ENCODE peak calls at places on chromosomes 4 and X, in four cellular contexts. X is OCI-LY7, A is endodermal cell, D is fibroblast of lung. V is an unnamed sample. For H3K4me1 and H3K9me3, the result is how much of the 10 kb centered on the place peaks cover.

GRCh38 chr4:48490680-48491513 is 845 bp downstream of the ZAR1 start:
- DNase-seq in X (no peak), A (peak), D (no peak), V (no peak)

GRCh38 chr4:175874290-175874689 is 62.2 kb upstream of the GPM6A start:
- DNase-seq in X (peak), A (no peak), D (no peak), V (no peak)

GRCh38 chr4:30116401-30116800 is 603.8 kb upstream of the PCDH7 start:
- DNase-seq in X (no peak), A (no peak), D (no peak), V (no peak)

GRCh38 chr4:13601060-13601459 is 26.5 kb downstream of the BOD1L1 start:
- DNase-seq in X (peak), A (no peak), D (no peak), V (no peak)

GRCh38 chr4:20074450-20074849 is 177.3 kb upstream of the SLIT2 start:
- DNase-seq in X (no peak), A (no peak), D (no peak), V (no peak)

GRCh38 chrX:30881390-30881789 is 7.7 kb downstream of the TAB3 start:
- DNase-seq in X (no peak), A (no peak), D (no peak), V (no peak)

GRCh38 chr4:740656-741282 is 35.1 kb downstream of the PCGF3 start:
- DNase-seq in X (no peak), A (no peak), D (no peak), V (no peak)

GRCh38 chr4:17762705-17763104 is 18.7 kb downstream of the FAM184B start:
- DNase-seq in X (peak), A (no peak), D (peak), V (no peak)

GRCh38 chr4:99655315-99656081 is 2.1 kb downstream of the C4orf54 start:
- DNase-seq in X (no peak), A (no peak), D (peak), V (peak)

GRCh38 chr4:173091362-173091761 is 77.2 kb upstream of the GALNT7 start:
- DNase-seq in X (no peak), A (no peak), D (no peak), V (no peak)

GRCh38 chr4:6022607-6023288 is 4.5 kb upstream of the C4orf50 start:
- DNase-seq in X (no peak), A (no peak), D (no peak), V (no peak)

GRCh38 chr4:45437381-45437780 is 686.5 kb downstream of the GABRG1 start:
- DNase-seq in X (no peak), A (no peak), D (no peak), V (no peak)

GRCh38 chrX:131067846-131068745 is 9.9 kb downstream of the ARHGAP36 start:
- DNase-seq in X (no peak), A (peak), D (no peak), V (no peak)

GRCh38 chrX:101931104-101931493 is 728 bp downstream of the ZMAT1 start:
- DNase-seq in X (no peak), A (no peak), D (no peak), V (no peak)

GRCh38 chrX:10106801-10107200 is 50.0 kb upstream of the CLCN4 start:
- DNase-seq in X (peak), A (no peak), D (no peak), V (no peak)

GRCh38 chr4:2837904-2838496 is 5.6 kb upstream of the ADD1 start:
- DNase-seq in X (peak), A (peak), D (peak), V (no peak)

GRCh38 chr4:87038837-87039715 is 104.3 kb downstream of the AFF1 start:
- DNase-seq in X (no peak), A (peak), D (peak), V (peak)

GRCh38 chr4:176238819-176239218 is 30.2 kb downstream of the ASB5 start:
- DNase-seq in X (no peak), A (no peak), D (no peak), V (peak)

GRCh38 chr4:7094931-7095330 is 27.1 kb upstream of the GRPEL1 start:
- DNase-seq in X (no peak), A (peak), D (peak), V (no peak)

GRCh38 chr4:76538296-76538695 is 103.3 kb downstream of the SHROOM3 start:
- DNase-seq in X (no peak), A (no peak), D (no peak), V (no peak)

GRCh38 chrX:150648296-150648940 is 44.8 kb upstream of the MTMR1 start:
- DNase-seq in X (no peak), A (no peak), D (no peak), V (no peak)

GRCh38 chrX:74521961-74522833 is 92.2 kb downstream of the RLIM start:
- DNase-seq in X (no peak), A (no peak), D (peak), V (no peak)

GRCh38 chrX:72694170-72694569 is 19.9 kb downstream of the PHKA1 start:
- DNase-seq in X (no peak), A (no peak), D (no peak), V (no peak)

GRCh38 chrX:10041383-10041782 is 74.2 kb downstream of the CLDN34 start:
- DNase-seq in X (no peak), A (peak), D (no peak), V (no peak)

GRCh38 chr4:151983854-151984253 is 223.0 kb upstream of the GATB start:
- DNase-seq in X (no peak), A (no peak), D (peak), V (no peak)

GRCh38 chr4:127558489-127559407 is 74.0 kb upstream of the INTU start:
- DNase-seq in X (no peak), A (no peak), D (no peak), V (no peak)

GRCh38 chr4:124833831-124834505 is 121.4 kb upstream of the ANKRD50 start:
- DNase-seq in X (no peak), A (peak), D (no peak), V (no peak)

GRCh38 chrX:55593756-55594257 is 29.4 kb upstream of the FOXR2 start:
- DNase-seq in X (no peak), A (no peak), D (no peak), V (no peak)

GRCh38 chr4:113159901-113160545 is 110.6 kb downstream of the ANK2 start:
- DNase-seq in X (no peak), A (no peak), D (peak), V (no peak)

GRCh38 chr4:111883557-111883999 is 261.7 kb upstream of the FAM241A start:
- DNase-seq in X (no peak), A (peak), D (no peak), V (no peak)

GRCh38 chrX:120664081-120664480 is 34.2 kb upstream of the C1GALT1C1 start:
- DNase-seq in X (peak), A (no peak), D (peak), V (no peak)

GRCh38 chrX:120755066-120755846 is 120.4 kb downstream of the CT47B1 start:
- DNase-seq in X (peak), A (no peak), D (no peak), V (no peak)

GRCh38 chr4:168334053-168334452 is 15.5 kb upstream of the DDX60 start:
- DNase-seq in X (no peak), A (no peak), D (no peak), V (no peak)

GRCh38 chr4:33961751-33962150 is 2282.6 kb downstream of the ARAP2 start:
- DNase-seq in X (no peak), A (no peak), D (peak), V (no peak)

GRCh38 chr4:179867300-179867878 is 2375.8 kb upstream of the TENM3 start:
- DNase-seq in X (peak), A (peak), D (peak), V (no peak)

GRCh38 chrX:115367455-115367854 is 77.9 kb downstream of the LUZP4 start:
- DNase-seq in X (no peak), A (no peak), D (no peak), V (no peak)

GRCh38 chr4:6491235-6491634 is 18.8 kb upstream of the PPP2R2C start:
- DNase-seq in X (no peak), A (no peak), D (no peak), V (no peak)

GRCh38 chr4:15197005-15197404 is 194.7 kb downstream of the CPEB2 start:
- DNase-seq in X (no peak), A (peak), D (peak), V (no peak)

GRCh38 chr4:167380964-167381363 is 146.7 kb upstream of the SPOCK3 start:
- DNase-seq in X (no peak), A (no peak), D (no peak), V (no peak)

DNA sequence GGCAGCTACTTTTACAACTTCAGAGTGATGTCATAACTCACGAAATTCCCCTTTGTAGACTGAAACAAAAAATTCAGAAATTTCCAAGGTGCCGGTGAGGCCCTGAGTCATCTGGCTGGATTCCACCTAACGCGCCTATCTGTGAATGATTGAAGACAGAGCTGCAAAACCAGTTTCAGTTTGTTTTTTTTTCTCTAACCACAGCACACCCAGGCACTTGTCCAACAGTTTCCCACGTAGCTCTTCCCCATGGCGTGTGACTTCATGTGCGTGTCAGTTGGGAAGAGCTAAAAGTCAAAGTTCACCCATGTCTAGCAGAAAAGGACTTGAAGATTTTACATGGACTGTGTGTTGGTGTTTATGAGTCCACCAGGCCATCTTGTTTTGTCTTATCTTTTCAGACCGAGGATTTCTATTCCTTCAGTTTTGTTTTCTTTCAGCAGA is 16.3 kb downstream of the TCEANC start:
- DNase-seq in X (no peak), A (no peak), D (peak), V (no peak)
- H3K27ac ChIP-seq in X (no peak), A (no peak), D (no peak), V (no peak)

DNA sequence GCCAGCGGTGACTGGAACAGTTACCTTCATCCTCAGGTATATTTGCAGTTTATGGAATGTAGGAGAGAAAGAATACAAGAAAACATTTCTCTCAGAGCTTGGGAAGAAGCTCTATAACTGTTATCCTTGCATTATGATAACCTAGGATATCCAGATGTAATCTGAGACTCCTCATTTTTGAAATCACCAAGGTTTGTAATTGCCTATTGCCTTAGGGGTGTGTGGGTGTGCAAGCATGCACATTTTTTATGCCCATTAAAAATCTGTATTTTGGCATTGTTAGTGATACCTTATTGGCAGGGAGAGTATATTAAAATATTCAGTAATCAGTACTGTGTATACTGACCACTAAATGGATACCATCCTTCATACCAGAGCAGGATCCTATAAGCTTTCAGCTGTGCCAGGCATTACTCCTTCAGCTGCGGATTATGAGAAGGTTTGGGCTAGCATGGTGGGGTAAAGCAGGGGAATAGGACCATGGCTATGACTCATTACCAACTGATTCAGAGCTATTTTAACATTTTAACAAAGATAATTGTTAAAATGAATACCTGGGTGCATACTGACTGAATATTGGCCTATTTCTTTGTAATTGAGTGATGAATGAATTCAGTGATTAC is 8.4 kb downstream of the SEC24B start:
- DNase-seq in X (no peak), A (no peak), D (no peak), V (no peak)
- H3K4me1 ChIP-seq in X (under half), A (under half), D (under half), V (half or more)

GRCh38 chrX:47448165-47448806 is 34.7 kb downstream of the ZNF41 start:
- DNase-seq in X (no peak), A (no peak), D (no peak), V (no peak)
- H3K9me3 ChIP-seq in X (under half), A (under half), D (under half), V (under half)

GRCh38 chrX:16855363-16856075 is 14.6 kb downstream of the RBBP7 start:
- DNase-seq in X (no peak), A (no peak), D (no peak), V (no peak)
- H3K27ac ChIP-seq in X (no peak), A (no peak), D (peak), V (no peak)

DNA sequence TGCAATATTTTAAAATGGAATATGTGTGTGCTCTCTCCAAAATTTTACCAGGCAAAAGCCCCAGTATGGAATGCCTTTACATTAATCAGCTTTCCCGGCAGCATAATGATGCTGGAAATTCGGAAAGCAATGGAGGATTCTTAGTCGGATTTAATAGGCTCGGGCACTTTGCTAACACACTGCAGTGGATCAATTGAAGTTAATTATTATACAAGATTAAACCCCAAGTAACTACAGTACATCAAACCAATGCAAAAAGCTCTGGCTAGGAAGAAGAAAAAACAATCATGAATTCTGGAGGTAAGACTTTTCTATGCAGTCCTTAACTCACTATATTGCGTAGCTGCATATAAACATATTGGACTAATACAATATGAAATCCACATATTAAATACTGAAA is 43.6 kb upstream of the GRIA3 start:
- DNase-seq in X (no peak), A (no peak), D (no peak), V (no peak)
- H3K4me1 ChIP-seq in X (under half), A (under half), D (under half), V (under half)

V was measured in gastrocnemius medialis.